ENCODE peak calls at places on chromosome 17, in ten cellular contexts. A is suprapubic skin; N is testis; E is caudate nucleus; F is cardiac muscle cell; J is Panc1; B is frontal cortex; R is activated naive CD4-positive, alpha-beta T cell treated with anti-CD3 and anti-CD28 coated beads, Interleukin-2, amount 10 ng/mL, durations not matched to agents 7 days and 5 days; C is activated naive CD8-positive, alpha-beta T cell treated with anti-CD3 and anti-CD28 coated beads, Interleukin-2, amount 10 ng/mL, durations not matched to agents 7 days and 5 days; G is endothelial cell of umbilical vein. P is an unnamed sample.

GRCh38 chr17:19940722-19941464 is 36.7 kb downstream of the AKAP10 start:
- DNase-seq in A (no peak), N (no peak), E (no peak), F (peak), J (no peak), B (no peak), R (no peak), C (no peak), G (no peak), P (no peak)

GRCh38 chr17:78759203-78759968 is 22.7 kb downstream of the CYTH1 start:
- DNase-seq in A (no peak), N (peak), E (no peak), F (peak), J (no peak), B (no peak), R (peak), C (peak), G (peak), P (peak)

GRCh38 chr17:66580601-66581385 is 254.1 kb upstream of the CACNG5 start:
- DNase-seq in A (no peak), N (peak), E (no peak), F (peak), J (peak), B (no peak), R (no peak), C (no peak), G (peak), P (no peak)

GRCh38 chr17:40060887-40061480 is 1.8 kb upstream of the THRA start:
- DNase-seq in A (no peak), N (no peak), E (no peak), F (no peak), J (no peak), B (no peak), R (no peak), C (no peak), G (no peak), P (no peak)

GRCh38 chr17:69729937-69730336 is 315.4 kb downstream of the MAP2K6 start:
- DNase-seq in A (no peak), N (no peak), E (no peak), F (no peak), J (no peak), B (no peak), R (no peak), C (no peak), G (no peak), P (no peak)

GRCh38 chr17:44901323-44901965 is 2.2 kb upstream of the EFTUD2 start:
- DNase-seq in A (no peak), N (no peak), E (no peak), F (peak), J (no peak), B (no peak), R (no peak), C (no peak), G (peak), P (no peak)

GRCh38 chr17:64080174-64080618 is 49.7 kb downstream of the ERN1 start:
- DNase-seq in A (no peak), N (no peak), E (no peak), F (no peak), J (no peak), B (no peak), R (no peak), C (no peak), G (no peak), P (no peak)

GRCh38 chr17:7838291-7839075 is 4.5 kb downstream of the KDM6B start:
- DNase-seq in A (no peak), N (peak), E (peak), F (peak), J (no peak), B (no peak), R (peak), C (peak), G (no peak), P (no peak)

GRCh38 chr17:68592667-68593330 is 8.4 kb downstream of the FAM20A start:
- DNase-seq in A (no peak), N (no peak), E (no peak), F (no peak), J (no peak), B (no peak), R (no peak), C (no peak), G (no peak), P (peak)

GRCh38 chr17:3866269-3866668 is 20.2 kb upstream of the NCBP3 start:
- DNase-seq in A (no peak), N (no peak), E (no peak), F (no peak), J (no peak), B (no peak), R (no peak), C (no peak), G (no peak), P (no peak)

GRCh38 chr17:65797809-65798208 is 236.4 kb upstream of the AXIN2 start:
- DNase-seq in A (no peak), N (no peak), E (no peak), F (peak), J (no peak), B (no peak), R (peak), C (no peak), G (peak), P (no peak)

GRCh38 chr17:72580321-72581127 is 459.7 kb downstream of the SOX9 start:
- DNase-seq in A (no peak), N (no peak), E (peak), F (no peak), J (no peak), B (no peak), R (no peak), C (no peak), G (no peak), P (peak)

GRCh38 chr17:28427372-28427771 is 21.4 kb upstream of the SLC46A1 start:
- DNase-seq in A (no peak), N (no peak), E (no peak), F (no peak), J (no peak), B (no peak), R (no peak), C (no peak), G (no peak), P (no peak)

GRCh38 chr17:1607971-1608320 is 20.7 kb downstream of the SLC43A2 start:
- DNase-seq in A (no peak), N (no peak), E (no peak), F (no peak), J (no peak), B (no peak), R (no peak), C (no peak), G (no peak), P (no peak)

GRCh38 chr17:34542700-34543336 is 36.6 kb upstream of the TMEM132E start:
- DNase-seq in A (no peak), N (peak), E (no peak), F (peak), J (no peak), B (no peak), R (peak), C (no peak), G (peak), P (no peak)

GRCh38 chr17:41810659-41811548 is 845 bp downstream of the P3H4 start:
- DNase-seq in A (no peak), N (no peak), E (no peak), F (peak), J (no peak), B (no peak), R (no peak), C (no peak), G (no peak), P (no peak)

GRCh38 chr17:9239821-9240658 is 218.7 kb downstream of the NTN1 start:
- DNase-seq in A (peak), N (peak), E (peak), F (peak), J (no peak), B (peak), R (peak), C (peak), G (peak), P (no peak)

GRCh38 chr17:41624208-41625101 is at the start of gene KRT17:
- DNase-seq in A (no peak), N (no peak), E (no peak), F (no peak), J (no peak), B (no peak), R (no peak), C (no peak), G (no peak), P (peak)

GRCh38 chr17:82371333-82372062 is at the start of gene UTS2R:
- DNase-seq in A (no peak), N (no peak), E (no peak), F (no peak), J (no peak), B (no peak), R (no peak), C (no peak), G (no peak), P (no peak)

GRCh38 chr17:48595107-48595999 is 1.8 kb upstream of the HOXB5 start:
- DNase-seq in A (no peak), N (no peak), E (no peak), F (no peak), J (no peak), B (no peak), R (no peak), C (no peak), G (no peak), P (no peak)

P was measured in NCI-H2107.